ENCODE peak calls at places on chromosomes 12 and 14, in five cellular contexts. One of them, this sample, is unnamed.
A peak's percentile ranks its signal among the peaks of the same experiment; 100 is the strongest.

GRCh38 chr12:112112423-112113132 is 4.0 kb upstream of the NAA25 start:
- DNase-seq in HEK293T: no peak
- DNase-seq in H1: no peak
- DNase-seq in GM12878: no peak
- DNase-seq in HepG2: no peak
- DNase-seq in this sample: no peak

GRCh38 chr12:24138041-24138440 is 188.6 kb upstream of the SOX5 start:
- DNase-seq in GM12878: peak; percentile 4
- DNase-seq in HepG2: no peak
- DNase-seq in HEK293T: no peak
- DNase-seq in H1: no peak
- DNase-seq in this sample: no peak

GRCh38 chr12:94175763-94176660 is 27.6 kb downstream of the PLXNC1 start:
- DNase-seq in GM12878: no peak
- DNase-seq in H1: no peak
- DNase-seq in HepG2: no peak
- DNase-seq in HEK293T: no peak
- DNase-seq in this sample: no peak

GRCh38 chr14:75636100-75636692 is 24.5 kb downstream of the ERG28 start:
- DNase-seq in HEK293T: no peak
- DNase-seq in GM12878: no peak
- DNase-seq in HepG2: no peak
- DNase-seq in H1: no peak
- DNase-seq in this sample: no peak

GRCh38 chr12:19654630-19655384 is 215.5 kb downstream of the AEBP2 start:
- DNase-seq in H1: no peak
- DNase-seq in HEK293T: no peak
- DNase-seq in GM12878: no peak
- DNase-seq in HepG2: no peak
- DNase-seq in this sample: no peak

GRCh38 chr12:107027304-107028053 is 40.5 kb upstream of the MTERF2 start:
- DNase-seq in GM12878: no peak
- DNase-seq in HepG2: peak; percentile 66
- DNase-seq in H1: no peak
- DNase-seq in HEK293T: peak; percentile 14
- DNase-seq in this sample: no peak

GRCh38 chr14:37045340-37046061 is 126.9 kb downstream of the SLC25A21 start:
- DNase-seq in H1: no peak
- DNase-seq in GM12878: no peak
- DNase-seq in HepG2: no peak
- DNase-seq in HEK293T: no peak
- DNase-seq in this sample: no peak

GRCh38 chr12:53781218-53781801 is 29.5 kb upstream of the CISTR start:
- DNase-seq in HepG2: no peak
- DNase-seq in HEK293T: no peak
- DNase-seq in GM12878: no peak
- DNase-seq in H1: no peak
- DNase-seq in this sample: no peak

GRCh38 chr12:57612711-57613426 is 1.6 kb downstream of the ARHGEF25 start:
- DNase-seq in HepG2: no peak
- DNase-seq in GM12878: no peak
- DNase-seq in H1: no peak
- DNase-seq in HEK293T: no peak
- DNase-seq in this sample: no peak

GRCh38 chr12:12839886-12840285 is 26.7 kb downstream of the DDX47 start:
- DNase-seq in HEK293T: peak; percentile 63
- DNase-seq in H1: no peak
- DNase-seq in HepG2: no peak
- DNase-seq in GM12878: no peak
- DNase-seq in this sample: no peak

GRCh38 chr12:1360812-1361211 is 233.6 kb downstream of the FBXL14 start:
- DNase-seq in HepG2: no peak
- DNase-seq in GM12878: no peak
- DNase-seq in HEK293T: no peak
- DNase-seq in H1: no peak
- DNase-seq in this sample: no peak

GRCh38 chr12:108734200-108734906 is 3.0 kb upstream of the CORO1C start:
- DNase-seq in GM12878: peak; percentile 42
- DNase-seq in H1: no peak
- DNase-seq in HEK293T: no peak
- DNase-seq in HepG2: peak; percentile 98
- DNase-seq in this sample: no peak

GRCh38 chr12:103793046-103793445 is 48.0 kb downstream of the NT5DC3 start:
- DNase-seq in GM12878: no peak
- DNase-seq in HEK293T: no peak
- DNase-seq in H1: no peak
- DNase-seq in HepG2: no peak
- DNase-seq in this sample: no peak

GRCh38 chr12:115866909-115867525 is 410.5 kb downstream of the MED13L start:
- DNase-seq in HepG2: peak; percentile 6
- DNase-seq in HEK293T: no peak
- DNase-seq in H1: no peak
- DNase-seq in GM12878: no peak
- DNase-seq in this sample: peak; percentile 32

GRCh38 chr12:114679452-114679875 is 4.5 kb downstream of the TBX3 start:
- DNase-seq in HepG2: no peak
- DNase-seq in H1: no peak
- DNase-seq in HEK293T: no peak
- DNase-seq in GM12878: no peak
- DNase-seq in this sample: no peak

GRCh38 chr14:37172024-37172869 is at the start of gene SLC25A21:
- DNase-seq in GM12878: no peak
- DNase-seq in H1: peak; percentile 61
- DNase-seq in HepG2: peak; percentile 85
- DNase-seq in HEK293T: peak; percentile 85
- DNase-seq in this sample: peak; percentile 59

GRCh38 chr14:64720190-64720589 is 16.0 kb downstream of the PLEKHG3 start:
- DNase-seq in GM12878: no peak
- DNase-seq in HepG2: peak; percentile 67
- DNase-seq in H1: no peak
- DNase-seq in HEK293T: peak; percentile 36
- DNase-seq in this sample: no peak

GRCh38 chr12:642633-643477 is 20.4 kb downstream of the NINJ2 start:
- DNase-seq in HepG2: no peak
- DNase-seq in HEK293T: peak; percentile 68
- DNase-seq in GM12878: no peak
- DNase-seq in H1: no peak
- DNase-seq in this sample: peak; percentile 78

DNA sequence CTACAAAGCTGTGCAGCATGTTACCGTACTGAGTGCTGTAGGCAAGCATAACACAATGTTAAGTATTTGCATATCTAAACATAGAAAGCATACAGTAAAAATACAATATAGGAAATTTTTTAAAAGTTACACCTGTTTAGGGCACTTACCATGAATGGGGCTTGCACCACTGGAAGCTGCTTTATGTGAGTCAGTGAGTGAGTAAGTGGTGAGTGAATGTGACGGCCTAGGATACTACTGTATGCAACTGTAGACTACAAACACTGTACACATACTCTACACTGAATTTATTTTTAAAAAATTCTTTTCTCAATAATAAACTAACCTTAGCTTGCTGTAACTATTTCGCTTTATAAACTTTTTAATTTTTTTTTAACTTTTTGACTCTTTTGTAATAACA is 82.1 kb upstream of the FSCB start:
- DNase-seq in HepG2: no peak
- DNase-seq in H1: no peak
- DNase-seq in HEK293T: no peak
- DNase-seq in GM12878: no peak
- DNase-seq in this sample: no peak
- TF ChIP-seq SUZ12 in HepG2: no peak
- TF ChIP-seq SUZ12 in H1: no peak
- TF ChIP-seq SUZ12 in HEK293T: no peak
- TF ChIP-seq SUZ12 in GM12878: no peak
- TF ChIP-seq SUZ12 in this sample: no peak

DNA sequence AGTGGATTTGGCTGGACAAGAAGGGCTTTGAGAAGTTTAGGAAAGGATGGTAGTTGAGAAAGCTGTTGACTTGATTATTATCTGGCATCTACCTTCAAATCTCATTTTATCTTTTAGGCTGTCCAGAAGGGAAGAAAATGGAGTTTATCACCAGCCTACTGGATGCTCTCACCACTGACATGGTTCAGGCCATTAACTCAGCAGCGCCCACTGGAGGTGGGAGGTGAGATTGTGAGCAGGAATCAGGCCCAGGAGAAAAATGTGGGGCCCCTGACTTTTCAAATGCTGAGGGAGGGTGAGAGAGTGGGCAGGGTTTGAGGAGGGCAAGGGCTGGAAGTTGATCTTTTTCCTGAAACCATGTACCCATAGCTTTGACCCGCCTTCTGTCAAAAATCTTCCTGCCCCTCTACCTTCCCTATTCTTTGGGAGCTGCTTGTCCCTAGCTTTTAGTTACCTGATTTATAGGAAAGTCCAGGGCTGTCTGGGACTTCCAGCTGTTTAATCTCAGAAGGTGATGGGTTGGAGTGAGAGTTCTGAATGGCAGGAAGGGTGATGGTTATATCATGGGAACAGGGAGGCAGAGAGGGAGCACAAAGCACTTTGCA is 134.2 kb downstream of the SMOC1 start:
- DNase-seq in GM12878: no peak
- DNase-seq in HepG2: peak; percentile 41
- DNase-seq in HEK293T: peak; percentile 72
- DNase-seq in H1: peak; percentile 34
- DNase-seq in this sample: peak; percentile 32
- TF ChIP-seq SUZ12 in GM12878: no peak
- TF ChIP-seq SUZ12 in HepG2: no peak
- TF ChIP-seq SUZ12 in HEK293T: no peak
- TF ChIP-seq SUZ12 in H1: no peak
- TF ChIP-seq SUZ12 in this sample: no peak

GRCh38 chr12:26789731-26790644 is 43.0 kb downstream of the ITPR2 start:
- DNase-seq in HepG2: no peak
- DNase-seq in GM12878: no peak
- DNase-seq in H1: no peak
- DNase-seq in HEK293T: no peak
- DNase-seq in this sample: no peak
- TF ChIP-seq SUZ12 in HepG2: no peak
- TF ChIP-seq SUZ12 in GM12878: no peak
- TF ChIP-seq SUZ12 in H1: no peak
- TF ChIP-seq SUZ12 in HEK293T: no peak
- TF ChIP-seq SUZ12 in this sample: no peak

GRCh38 chr14:95739356-95739755 is 25.4 kb upstream of the TCL1A start:
- DNase-seq in H1: no peak
- DNase-seq in HepG2: no peak
- DNase-seq in HEK293T: no peak
- DNase-seq in GM12878: no peak
- DNase-seq in this sample: no peak
- TF ChIP-seq SUZ12 in H1: no peak
- TF ChIP-seq SUZ12 in HepG2: no peak
- TF ChIP-seq SUZ12 in HEK293T: no peak
- TF ChIP-seq SUZ12 in GM12878: no peak
- TF ChIP-seq SUZ12 in this sample: no peak

DNA sequence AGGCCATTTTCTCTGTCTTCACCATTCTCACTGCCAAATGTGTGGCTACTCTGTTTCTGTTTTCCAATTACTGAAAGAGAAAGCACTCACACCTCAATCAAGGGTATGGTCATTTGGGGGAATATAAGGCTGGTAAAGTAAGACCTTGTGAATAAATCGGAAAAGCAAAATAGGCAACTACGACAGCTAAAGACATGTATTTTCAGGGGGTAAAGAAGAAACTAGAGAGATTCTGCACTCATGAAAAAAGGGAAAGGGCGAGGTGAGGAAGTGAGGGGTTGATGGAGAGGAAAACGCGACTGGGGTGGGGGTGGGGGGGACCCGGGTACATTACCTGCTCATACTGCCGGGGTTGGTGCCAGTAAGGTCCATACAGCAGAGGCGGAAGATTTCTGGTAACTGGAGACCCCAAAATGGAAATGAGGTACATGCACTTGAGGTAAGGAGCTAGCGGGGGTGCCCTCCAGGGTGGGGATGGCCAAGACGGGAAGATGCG is 19.3 kb downstream of the CHD8 start:
- DNase-seq in HEK293T: no peak
- DNase-seq in HepG2: no peak
- DNase-seq in GM12878: no peak
- DNase-seq in H1: no peak
- DNase-seq in this sample: no peak
- TF ChIP-seq SUZ12 in HEK293T: no peak
- TF ChIP-seq SUZ12 in HepG2: no peak
- TF ChIP-seq SUZ12 in GM12878: no peak
- TF ChIP-seq SUZ12 in H1: no peak
- TF ChIP-seq SUZ12 in this sample: no peak